ENCODE peak calls at places on chromosomes 3 and 15, in five cellular contexts. T is AG08395, U is KG1, R is endothelial cell, J is LHCN-M2. F is an unnamed sample.

GRCh38 chr3:116000315-116000714 is 377.0 kb downstream of the GAP43 start:
- DNase-seq in R (no peak), T (peak; percentile 75), J (peak; percentile 98), U (no peak), F (no peak)

GRCh38 chr15:80693682-80694623 is 1.2 kb upstream of the ABHD17C start:
- DNase-seq in R (no peak), U (no peak), J (peak; percentile 40), T (no peak), F (no peak)

GRCh38 chr3:159859836-159860235 is 128.8 kb upstream of the IL12A start:
- DNase-seq in T (no peak), R (no peak), J (no peak), U (no peak), F (no peak)

GRCh38 chr3:177944228-177944661 is 592.0 kb upstream of the KCNMB2 start:
- DNase-seq in J (peak; percentile 28), T (no peak), U (peak; percentile 82), R (no peak), F (no peak)

GRCh38 chr15:48680841-48681240 is 35.3 kb upstream of the FBN1 start:
- DNase-seq in J (peak; percentile 78), U (no peak), R (no peak), T (peak; percentile 60), F (no peak)

GRCh38 chr15:62059108-62059817 is 984 bp downstream of the VPS13C start:
- DNase-seq in T (peak; percentile 17), J (no peak), R (no peak), U (no peak), F (no peak)

GRCh38 chr15:43100971-43101370 is 4.9 kb downstream of the UBR1 start:
- DNase-seq in T (no peak), R (no peak), J (no peak), U (no peak), F (no peak)

GRCh38 chr3:112111785-112112402 is 21.2 kb downstream of the GCSAM start:
- DNase-seq in T (peak; percentile 79), J (peak; percentile 47), R (peak; percentile 50), U (peak; percentile 53), F (peak; percentile 54)

GRCh38 chr3:143850877-143851276 is 2.6 kb upstream of the SLC9A9 start:
- DNase-seq in R (no peak), T (no peak), J (no peak), U (no peak), F (no peak)

GRCh38 chr15:74317820-74318375 is 49.5 kb downstream of the CYP11A1 start:
- DNase-seq in U (no peak), T (peak; percentile 88), R (peak; percentile 55), J (peak; percentile 93), F (no peak)

GRCh38 chr3:72903004-72903403 is 15.2 kb downstream of the GXYLT2 start:
- DNase-seq in J (peak; percentile 84), T (peak; percentile 86), U (no peak), R (no peak), F (peak; percentile 7)

GRCh38 chr3:34005886-34006285 is 207.5 kb downstream of the PDCD6IP start:
- DNase-seq in T (peak; percentile 70), J (peak; percentile 91), R (no peak), U (no peak), F (no peak)

GRCh38 chr3:12158387-12159226 is at the start of gene TIMP4:
- DNase-seq in T (peak; percentile 22), U (no peak), J (peak; percentile 37), R (no peak), F (peak; percentile 66)

GRCh38 chr3:110767156-110767555 is 304.5 kb upstream of the NECTIN3 start:
- DNase-seq in J (no peak), R (no peak), U (no peak), T (no peak), F (no peak)

GRCh38 chr3:53288214-53288613 is 32.4 kb upstream of the TKT start:
- DNase-seq in J (no peak), T (no peak), R (no peak), U (no peak), F (no peak)

GRCh38 chr3:195885036-195885871 is 23.1 kb downstream of the TNK2 start:
- DNase-seq in U (no peak), J (peak; percentile 91), T (no peak), R (no peak), F (no peak)

GRCh38 chr15:92803852-92804609 is 96.1 kb upstream of the CHD2 start:
- DNase-seq in T (peak; percentile 88), J (peak; percentile 100), R (no peak), U (peak; percentile 58), F (peak; percentile 92)

GRCh38 chr3:31776016-31776415 is 205.0 kb downstream of the OSBPL10 start:
- DNase-seq in U (no peak), J (no peak), R (no peak), T (no peak), F (no peak)

GRCh38 chr3:143330316-143330868 is 210.8 kb downstream of the CHST2 start:
- DNase-seq in J (no peak), T (no peak), R (no peak), U (no peak), F (no peak)

GRCh38 chr3:149592758-149593240 is 65.0 kb downstream of the WWTR1 start:
- DNase-seq in R (no peak), J (peak; percentile 96), U (no peak), T (peak; percentile 29), F (no peak)